ENCODE peak calls at places on chromosomes 5 and 9, in seven cellular contexts. D, L, O, R, V, G and C are unnamed samples.
A peak's percentile ranks its signal among the peaks of the same experiment; 100 is the strongest.

GRCh38 chr9:109912726-109913460 is 132.9 kb downstream of the PALM2AKAP2 start:
- DNase-seq in V (no peak), R (no peak), L (no peak), O (no peak), D (peak; percentile 4), G (no peak), C (no peak)

GRCh38 chr5:160327829-160328228 is 15.5 kb upstream of the CCNJL start:
- DNase-seq in G (no peak), R (no peak), O (no peak), V (no peak), L (no peak), D (no peak), C (no peak)

GRCh38 chr5:138353550-138353893 is 1.0 kb downstream of the KDM3B start:
- DNase-seq in G (no peak), R (no peak), V (no peak), O (no peak), D (no peak), L (peak; percentile 84), C (no peak)

GRCh38 chr9:16119861-16120641 is 567.2 kb downstream of the CCDC171 start:
- DNase-seq in R (no peak), L (no peak), V (no peak), G (no peak), D (no peak), O (no peak), C (peak; percentile 22)

GRCh38 chr5:60803712-60804111 is 40.4 kb downstream of the ELOVL7 start:
- DNase-seq in G (no peak), V (peak; percentile 2), L (no peak), R (no peak), D (no peak), O (no peak), C (no peak)

GRCh38 chr5:88667187-88668141 is 215.5 kb downstream of the MEF2C start:
- DNase-seq in G (no peak), R (no peak), O (no peak), L (no peak), V (peak; percentile 60), D (no peak), C (no peak)

GRCh38 chr9:128987800-128988199 is 40.3 kb downstream of the NUP188 start:
- DNase-seq in O (no peak), D (no peak), G (no peak), R (no peak), V (no peak), L (no peak), C (peak; percentile 72)

GRCh38 chr5:123937230-123937629 is 425.3 kb downstream of the CSNK1G3 start:
- DNase-seq in R (peak; percentile 2), O (no peak), D (peak; percentile 86), L (peak; percentile 41), V (peak; percentile 52), G (no peak), C (peak; percentile 85)

GRCh38 chr9:93092171-93092991 is 3.6 kb upstream of the CARD19 start:
- DNase-seq in L (no peak), R (no peak), D (no peak), G (peak; percentile 58), O (no peak), V (no peak), C (no peak)

GRCh38 chr5:64678400-64678799 is 11.9 kb upstream of the SHISAL2B start:
- DNase-seq in L (no peak), O (no peak), G (no peak), V (no peak), D (no peak), R (no peak), C (no peak)